ENCODE peak calls at places on chromosomes 16 and 17, in eight cellular contexts. L is uterus, Q is stomach, H is prostate gland, O is Peyer's patch, I is body of pancreas, P is heart left ventricle, B is adrenal gland. E is an unnamed sample.

GRCh38 chr16:83942074-83942473 is 11.0 kb upstream of the OSGIN1 start:
- DNase-seq in L (no peak), Q (no peak), H (no peak), O (no peak), I (no peak), P (no peak), B (no peak), E (no peak)

GRCh38 chr17:18109935-18110334 is 1.4 kb downstream of the MYO15A start:
- DNase-seq in L (no peak), Q (no peak), H (no peak), O (no peak), I (no peak), P (no peak), B (no peak), E (no peak)

GRCh38 chr16:964696-965395 is 5.9 kb downstream of the LMF1 start:
- DNase-seq in L (no peak), Q (no peak), H (peak; percentile 58), O (no peak), I (no peak), P (peak; percentile 18), B (no peak), E (peak; percentile 84)

GRCh38 chr17:17567631-17568030 is 23.9 kb downstream of the PEMT start:
- DNase-seq in L (no peak), Q (peak; percentile 82), H (peak; percentile 92), O (no peak), I (peak; percentile 78), P (peak; percentile 91), B (peak; percentile 90), E (no peak)

GRCh38 chr17:5047446-5047845 is 12.2 kb upstream of the SLC52A1 start:
- DNase-seq in L (no peak), Q (no peak), H (no peak), O (no peak), I (no peak), P (no peak), B (no peak), E (no peak)

GRCh38 chr16:31061126-31061812 is 12.8 kb downstream of the ZNF668 start:
- DNase-seq in L (no peak), Q (no peak), H (no peak), O (no peak), I (no peak), P (no peak), B (no peak), E (no peak)

GRCh38 chr17:48484850-48485249 is 46.0 kb downstream of the HOXB1 start:
- DNase-seq in L (no peak), Q (no peak), H (no peak), O (no peak), I (no peak), P (no peak), B (no peak), E (no peak)

GRCh38 chr17:3528604-3529511 is 28.8 kb downstream of the TRPV3 start:
- DNase-seq in L (no peak), Q (no peak), H (no peak), O (no peak), I (no peak), P (no peak), B (no peak), E (no peak)

GRCh38 chr16:13378151-13378550 is 476.8 kb downstream of the SHISA9 start:
- DNase-seq in L (no peak), Q (no peak), H (no peak), O (no peak), I (no peak), P (no peak), B (no peak), E (no peak)

GRCh38 chr17:56879280-56879679 is 34.6 kb downstream of the TRIM25 start:
- DNase-seq in L (no peak), Q (no peak), H (no peak), O (no peak), I (no peak), P (no peak), B (no peak), E (no peak)

GRCh38 chr16:23534868-23535860 is 22.0 kb downstream of the EARS2 start:
- DNase-seq in L (no peak), Q (no peak), H (no peak), O (no peak), I (no peak), P (no peak), B (no peak), E (no peak)

GRCh38 chr17:3547628-3548027 is 10.0 kb downstream of the TRPV3 start:
- DNase-seq in L (no peak), Q (no peak), H (no peak), O (no peak), I (no peak), P (no peak), B (no peak), E (no peak)

GRCh38 chr17:55290721-55291507 is 26.2 kb downstream of the HLF start:
- DNase-seq in L (no peak), Q (no peak), H (no peak), O (no peak), I (no peak), P (no peak), B (no peak), E (no peak)
- H3K27me3 ChIP-seq in L (no peaks in the 10 kb centered on the region), Q (no peaks in the 10 kb centered on the region), H (no peaks in the 10 kb centered on the region), O (no peaks in the 10 kb centered on the region), I (no peaks in the 10 kb centered on the region), P (no peaks in the 10 kb centered on the region), B (no peaks in the 10 kb centered on the region), E (no peaks in the 10 kb centered on the region)

DNA sequence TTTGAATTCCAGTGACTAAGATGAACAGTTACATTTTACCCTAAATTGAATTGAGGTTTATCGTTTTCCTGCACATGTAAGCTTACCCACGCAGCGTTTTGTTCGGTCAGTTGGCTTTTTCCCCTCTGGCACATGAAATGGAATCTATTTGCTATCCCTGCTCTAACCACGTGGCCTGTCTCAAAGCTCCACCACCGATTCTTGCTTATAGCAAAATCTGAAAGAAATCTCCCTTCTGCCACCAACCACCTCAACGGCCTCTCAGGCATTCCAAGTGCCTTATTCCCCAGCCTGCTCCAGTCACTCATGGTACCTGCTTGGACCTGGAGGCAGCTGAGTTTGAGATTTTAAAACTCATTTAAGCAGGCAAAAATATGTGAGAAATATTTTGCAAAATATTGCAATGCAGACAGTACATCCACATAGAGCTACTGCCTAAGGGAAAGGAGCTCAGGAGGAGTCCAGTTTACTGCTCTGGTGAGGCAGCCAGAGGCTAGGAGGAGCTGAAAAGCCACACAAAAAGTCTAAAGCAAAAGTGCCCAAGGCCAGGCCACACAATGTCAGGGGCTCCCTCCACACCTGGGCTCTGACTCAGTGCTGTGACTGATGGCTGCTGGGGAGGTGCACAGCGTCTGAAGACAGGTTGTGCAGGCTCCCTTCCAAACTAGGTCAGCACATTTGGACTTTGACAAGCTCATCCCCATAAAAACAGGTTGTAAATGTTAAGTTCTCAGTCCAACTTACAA is 26.4 kb downstream of the ARHGAP17 start:
- DNase-seq in L (peak; percentile 52), Q (peak; percentile 40), H (peak; percentile 64), O (peak; percentile 81), I (peak; percentile 67), P (no peak), B (peak; percentile 70), E (no peak)
- H3K4me3 ChIP-seq in L (no peak overlapping the region), Q (no peak overlapping the region), H (no peak overlapping the region), O (no peak overlapping the region), I (no peak overlapping the region), P (no peak overlapping the region), B (no peak overlapping the region), E (no peak overlapping the region)

DNA sequence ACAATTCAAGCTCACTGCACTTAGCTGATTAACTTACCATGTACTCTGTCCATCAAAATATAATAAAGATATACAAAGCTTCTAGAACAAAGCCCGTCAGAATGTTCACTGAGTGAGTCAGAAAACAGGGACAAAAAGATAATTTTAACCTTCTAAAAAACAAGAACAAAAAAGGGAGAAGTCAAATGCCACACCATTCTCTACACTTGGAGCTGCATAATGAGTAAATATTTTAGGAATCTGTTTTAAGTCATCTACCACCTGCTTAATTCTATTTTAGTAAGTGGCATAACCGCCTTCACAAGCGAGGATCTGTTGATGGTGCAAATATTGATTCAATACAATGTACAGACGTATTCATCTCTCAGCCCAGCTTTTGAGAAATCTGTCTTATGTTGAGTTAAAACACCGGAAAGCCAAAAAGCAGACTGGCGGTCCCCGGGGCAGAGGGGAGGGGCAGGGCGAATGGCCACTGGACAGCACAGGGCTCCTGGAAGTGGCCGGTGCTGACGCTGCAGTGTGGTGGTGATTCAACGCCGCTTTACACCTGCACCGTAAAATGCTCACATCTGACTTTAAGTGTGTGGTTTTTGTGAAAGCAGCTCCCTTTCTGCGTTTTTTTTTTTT is 20.1 kb downstream of the RAB40B start:
- DNase-seq in L (no peak), Q (no peak), H (no peak), O (no peak), I (no peak), P (peak; percentile 15), B (no peak), E (no peak)
- TF ChIP-seq POLR2A in L (no peak), Q (no peak), H (no peak), O (no peak), I (no peak), P (no peak), B (no peak), E (no peak)

GRCh38 chr17:83093506-83093905 is 14.1 kb downstream of the METRNL start:
- DNase-seq in L (no peak), Q (no peak), H (no peak), O (no peak), I (no peak), P (no peak), B (no peak), E (no peak)

GRCh38 chr17:83092186-83092585 is 12.8 kb downstream of the METRNL start:
- DNase-seq in L (no peak), Q (no peak), H (no peak), O (peak; percentile 55), I (no peak), P (no peak), B (no peak), E (peak; percentile 83)

GRCh38 chr17:83091257-83092141 is 12.1 kb downstream of the METRNL start:
- DNase-seq in L (no peak), Q (peak; percentile 89), H (peak; percentile 62), O (peak; percentile 91), I (peak; percentile 74), P (peak; percentile 76), B (peak; percentile 78), E (peak; percentile 78)

GRCh38 chr17:83094291-83094690 is 14.9 kb downstream of the METRNL start:
- DNase-seq in L (no peak), Q (no peak), H (no peak), O (no peak), I (no peak), P (no peak), B (no peak), E (peak; percentile 84)

DNA sequence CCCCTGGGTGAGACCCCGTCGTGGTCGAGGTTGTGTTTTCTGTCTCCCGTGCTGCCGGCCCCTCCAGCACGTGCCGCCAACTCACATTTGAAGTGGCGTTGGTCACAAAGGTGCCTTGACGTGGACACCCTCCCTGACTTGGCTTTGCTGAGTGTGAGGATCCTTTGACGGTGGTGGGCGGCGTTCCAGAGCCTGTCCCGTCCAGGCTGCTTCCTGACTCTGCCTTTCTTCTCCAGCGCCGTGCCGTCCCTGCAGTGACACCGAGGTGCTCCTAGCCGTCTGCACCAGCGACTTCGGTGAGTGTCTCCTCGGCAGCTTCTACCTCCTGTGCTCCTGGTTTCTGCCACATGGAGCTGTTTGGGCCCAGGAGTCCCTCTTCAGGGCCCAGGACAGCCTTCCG is 13.5 kb downstream of the METRNL start:
- DNase-seq in L (no peak), Q (no peak), H (no peak), O (no peak), I (no peak), P (no peak), B (no peak), E (no peak)
- H3K27me3 ChIP-seq in L (no peaks in the 10 kb centered on the region), Q (no peaks in the 10 kb centered on the region), H (no peaks in the 10 kb centered on the region), O (no peaks in the 10 kb centered on the region), I (no peaks in the 10 kb centered on the region), P (no peaks in the 10 kb centered on the region), B (no peaks in the 10 kb centered on the region), E (no peaks in the 10 kb centered on the region)